ENCODE peak calls at places on chromosomes 16 and 17, in four cellular contexts. I is nephron progenitor cell, V is psoas muscle, U is germinal center. L is an unnamed sample.

GRCh38 chr17:32276217-32276616 is 10.6 kb downstream of the RHBDL3 start:
- DNase-seq in V (no peak), I (peak; percentile 65), U (no peak), L (no peak)

GRCh38 chr16:60110531-60110930 is 1376.4 kb upstream of the GOT2 start:
- DNase-seq in U (no peak), I (no peak), V (no peak), L (no peak)

GRCh38 chr17:35315283-35315682 is 58.1 kb downstream of the SLFN11 start:
- DNase-seq in U (no peak), I (no peak), V (peak; percentile 20), L (no peak)

GRCh38 chr17:63621684-63622570 is at the start of gene MAP3K3:
- DNase-seq in I (peak; percentile 98), V (peak; percentile 98), U (peak; percentile 99), L (peak; percentile 99)

GRCh38 chr17:1030684-1031557 is 34.0 kb downstream of the TIMM22 start:
- DNase-seq in I (no peak), V (peak; percentile 69), U (no peak), L (no peak)

GRCh38 chr16:86575754-86576557 is 2.4 kb upstream of the FOXL1 start:
- DNase-seq in I (peak; percentile 94), V (peak; percentile 70), U (peak; percentile 62), L (peak; percentile 84)

GRCh38 chr17:43200127-43200526 is 11.5 kb upstream of the TMEM106A start:
- DNase-seq in V (no peak), I (no peak), U (no peak), L (no peak)

GRCh38 chr16:4915226-4915761 is 21.7 kb downstream of the PPL start:
- DNase-seq in I (no peak), U (no peak), V (no peak), L (no peak)

GRCh38 chr16:6165330-6165984 is 1067.9 kb upstream of the EEF2KMT start:
- DNase-seq in U (no peak), V (no peak), I (no peak), L (no peak)

GRCh38 chr17:65638221-65638940 is 76.9 kb upstream of the AXIN2 start:
- DNase-seq in V (no peak), U (no peak), I (no peak), L (no peak)

GRCh38 chr16:78606572-78606971 is 507.1 kb downstream of the WWOX start:
- DNase-seq in U (no peak), I (no peak), V (no peak), L (no peak)

GRCh38 chr16:10982430-10983174 is 38.2 kb downstream of the CLEC16A start:
- DNase-seq in U (peak; percentile 40), V (peak; percentile 56), I (no peak), L (no peak)

L was measured in iPS-NIHi11.